ENCODE peak calls at places on chromosomes 2 and 18, in five cellular contexts. J, Z, G, N and P are unnamed samples.

GRCh38 chr2:74597456-74597855 is 42.9 kb downstream of the DOK1 start:
- DNase-seq in J (no peak), Z (peak), G (no peak), N (no peak), P (no peak)

GRCh38 chr2:217449436-217449835 is 553.4 kb downstream of the TNS1 start:
- DNase-seq in J (no peak), Z (no peak), G (no peak), N (no peak), P (no peak)

GRCh38 chr2:190413421-190413820 is 5.3 kb downstream of the MFSD6 start:
- DNase-seq in J (no peak), Z (no peak), G (no peak), N (no peak), P (no peak)

GRCh38 chr2:240632291-240632670 is 7.0 kb downstream of the GPR35 start:
- DNase-seq in J (no peak), Z (peak), G (no peak), N (no peak), P (no peak)

GRCh38 chr2:109052922-109053321 is 63.9 kb upstream of the EDAR start:
- DNase-seq in J (no peak), Z (no peak), G (no peak), N (no peak), P (no peak)

GRCh38 chr2:172181840-172182239 is 79.1 kb upstream of the DLX2 start:
- DNase-seq in J (no peak), Z (no peak), G (no peak), N (no peak), P (no peak)

GRCh38 chr2:205190528-205190927 is 491.8 kb upstream of the NRP2 start:
- DNase-seq in J (peak), Z (no peak), G (no peak), N (no peak), P (no peak)

GRCh38 chr2:108220191-108220590 is 19.6 kb upstream of the SULT1C3 start:
- DNase-seq in J (no peak), Z (no peak), G (no peak), N (no peak), P (no peak)

GRCh38 chr2:74982581-74982980 is 24.1 kb downstream of the POLE4 start:
- DNase-seq in J (peak), Z (no peak), G (no peak), N (no peak), P (no peak)

GRCh38 chr2:104851236-104852160 is 2.4 kb upstream of the POU3F3 start:
- DNase-seq in J (no peak), Z (no peak), G (no peak), N (no peak), P (no peak)

GRCh38 chr2:219104107-219105050 is 43.7 kb upstream of the IHH start:
- DNase-seq in J (peak), Z (peak), G (peak), N (no peak), P (peak)

GRCh38 chr2:148699830-148700229 is 55.3 kb downstream of the EPC2 start:
- DNase-seq in J (no peak), Z (no peak), G (no peak), N (no peak), P (no peak)

GRCh38 chr2:74481961-74482800 is 617 bp downstream of the CCDC142 start:
- DNase-seq in J (no peak), Z (peak), G (peak), N (no peak), P (no peak)

GRCh38 chr2:52805901-52806410 is 961.6 kb upstream of the CHAC2 start:
- DNase-seq in J (no peak), Z (no peak), G (no peak), N (no peak), P (no peak)

GRCh38 chr2:191970867-191971266 is 124.0 kb upstream of the CAVIN2 start:
- DNase-seq in J (no peak), Z (no peak), G (no peak), N (no peak), P (no peak)

GRCh38 chr2:14194233-14194632 is 438.3 kb upstream of the LRATD1 start:
- DNase-seq in J (no peak), Z (no peak), G (no peak), N (no peak), P (no peak)

GRCh38 chr2:223949241-223949640 is 4.1 kb upstream of the WDFY1 start:
- DNase-seq in J (no peak), Z (no peak), G (no peak), N (no peak), P (no peak)

GRCh38 chr2:16172324-16173175 is 232.2 kb downstream of the MYCN start:
- DNase-seq in J (no peak), Z (no peak), G (no peak), N (no peak), P (no peak)

GRCh38 chr2:69753659-69754350 is 11.9 kb downstream of the ANXA4 start:
- DNase-seq in J (no peak), Z (no peak), G (no peak), N (no peak), P (no peak)

GRCh38 chr18:73593207-73593606 is 554.4 kb downstream of the FBXO15 start:
- DNase-seq in J (no peak), Z (no peak), G (no peak), N (no peak), P (no peak)

GRCh38 chr2:222952204-222952603 is 91.4 kb downstream of the ACSL3 start:
- DNase-seq in J (no peak), Z (no peak), G (no peak), N (no peak), P (no peak)

GRCh38 chr18:79348066-79348465 is 47.7 kb upstream of the NFATC1 start:
- DNase-seq in J (no peak), Z (no peak), G (no peak), N (no peak), P (no peak)

GRCh38 chr2:130391058-130391871 is 35.4 kb downstream of the PTPN18 start:
- DNase-seq in J (peak), Z (peak), G (peak), N (no peak), P (peak)

GRCh38 chr2:67322361-67323001 is 74.7 kb upstream of the ETAA1 start:
- DNase-seq in J (peak), Z (peak), G (no peak), N (no peak), P (peak)

GRCh38 chr18:68769423-68769822 is 28.5 kb upstream of the CCDC102B start:
- DNase-seq in J (no peak), Z (no peak), G (no peak), N (no peak), P (no peak)

GRCh38 chr2:132991464-132992045 is 321.6 kb upstream of the LYPD1 start:
- DNase-seq in J (no peak), Z (peak), G (no peak), N (no peak), P (no peak)

GRCh38 chr2:84290537-84290936 is 168.5 kb downstream of the SUCLG1 start:
- DNase-seq in J (no peak), Z (no peak), G (peak), N (no peak), P (no peak)

GRCh38 chr2:26185304-26185928 is 12.5 kb downstream of the GAREM2 start:
- DNase-seq in J (no peak), Z (peak), G (no peak), N (no peak), P (no peak)

GRCh38 chr2:65064728-65065552 is 8.7 kb downstream of the CEP68 start:
- DNase-seq in J (peak), Z (no peak), G (peak), N (peak), P (no peak)

GRCh38 chr2:120600786-120601185 is 134.9 kb upstream of the GLI2 start:
- DNase-seq in J (no peak), Z (no peak), G (no peak), N (no peak), P (no peak)
- TF ChIP-seq ZBTB33 in J (no peak), Z (no peak), G (no peak), N (no peak), P (no peak)

DNA sequence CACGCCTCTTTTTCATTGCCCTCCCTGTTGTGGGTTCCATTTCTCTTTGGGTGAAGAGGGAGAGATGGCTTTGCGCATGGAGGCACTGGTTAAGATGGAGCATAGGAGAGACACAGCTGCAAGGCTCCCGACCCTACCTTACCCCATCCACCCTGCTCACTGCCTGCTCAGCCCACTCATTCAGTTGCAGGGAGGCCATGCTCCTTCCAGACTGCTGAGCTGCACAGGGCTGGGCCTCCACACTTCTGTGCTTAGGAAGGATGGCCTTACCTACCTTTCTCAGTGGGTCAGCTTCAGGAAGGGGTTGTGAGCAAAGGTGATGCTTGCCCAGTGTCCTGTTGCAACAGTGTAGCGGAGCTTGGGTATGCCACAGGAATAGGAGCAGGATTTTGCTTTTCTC is 127.8 kb downstream of the CTIF start:
- DNase-seq in J (no peak), Z (no peak), G (no peak), N (no peak), P (no peak)
- TF ChIP-seq ZBTB33 in J (no peak), Z (no peak), G (no peak), N (no peak), P (no peak)

GRCh38 chr2:232888839-232889529 is 18.9 kb downstream of the SNORC start:
- DNase-seq in J (no peak), Z (no peak), G (no peak), N (no peak), P (no peak)

GRCh38 chr2:232888099-232888836 is 18.2 kb downstream of the SNORC start:
- DNase-seq in J (no peak), Z (no peak), G (no peak), N (no peak), P (no peak)

GRCh38 chr2:232890536-232890895 is 20.5 kb downstream of the SNORC start:
- DNase-seq in J (no peak), Z (no peak), G (no peak), N (no peak), P (no peak)

GRCh38 chr2:232890896-232891601 is 21.0 kb downstream of the SNORC start:
- DNase-seq in J (no peak), Z (no peak), G (peak), N (no peak), P (peak)

GRCh38 chr2:232889876-232890401 is 19.9 kb downstream of the SNORC start:
- DNase-seq in J (no peak), Z (no peak), G (no peak), N (no peak), P (no peak)
- TF ChIP-seq ZBTB33 in J (no peak), Z (no peak), G (no peak), N (no peak), P (no peak)

GRCh38 chr2:212811946-212812345 is 273.3 kb upstream of the ERBB4 start:
- DNase-seq in J (no peak), Z (no peak), G (no peak), N (no peak), P (no peak)
- TF ChIP-seq ZBTB33 in J (no peak), Z (no peak), G (no peak), N (no peak), P (no peak)